ENCODE peak calls at places on chromosome 20, in nine cellular contexts. E is activated CD8-positive, alpha-beta memory T cell treated with anti-CD3 and anti-CD28 coated beads for 48 hours; N is activated effector memory CD4-positive, alpha-beta T cell treated with Interleukin-2 at 50 U/mL for 16 hours; O is A172; S is activated naive CD4-positive, alpha-beta T cell treated with Interleukin-2 at 50 U/mL for 16 hours; X is tibial nerve; V is pancreas; A is H54; D is T-helper 2 cell. Y is an unnamed sample.

GRCh38 chr20:45092898-45093297 is 8.0 kb downstream of the KCNS1 start:
- DNase-seq in D (no peak), A (no peak), E (no peak), V (no peak), O (no peak), X (no peak), N (no peak), S (no peak), Y (no peak)

GRCh38 chr20:52331655-52332054 is 140.1 kb upstream of the ZFP64 start:
- DNase-seq in X (no peak), S (no peak), O (no peak), E (no peak), V (no peak), D (no peak), A (no peak), N (no peak), Y (no peak)

GRCh38 chr20:6008254-6008653 is 45.6 kb downstream of the LRRN4 start:
- DNase-seq in D (no peak), E (no peak), A (peak), X (peak), O (peak), S (no peak), N (no peak), V (peak), Y (no peak)

GRCh38 chr20:1987826-1988225 is 6.0 kb downstream of the PDYN start:
- DNase-seq in O (peak), S (no peak), X (no peak), D (no peak), E (no peak), N (no peak), V (no peak), A (peak), Y (no peak)

GRCh38 chr20:3158968-3159431 is 665 bp downstream of the FASTKD5 start:
- DNase-seq in A (no peak), O (peak), V (no peak), N (no peak), X (no peak), E (no peak), D (no peak), S (peak), Y (no peak)

GRCh38 chr20:56893206-56893605 is 264.1 kb downstream of the TFAP2C start:
- DNase-seq in E (no peak), X (no peak), N (no peak), O (no peak), S (no peak), A (no peak), D (no peak), V (no peak), Y (no peak)

GRCh38 chr20:45791668-45792512 is at the start of the genes DNTTIP1 and WFDC3:
- DNase-seq in O (peak), N (peak), V (peak), S (peak), A (peak), X (peak), E (peak), D (peak), Y (peak)

GRCh38 chr20:51127713-51128112 is 104.8 kb upstream of the KCNG1 start:
- DNase-seq in A (no peak), D (no peak), O (no peak), S (no peak), E (no peak), X (no peak), V (no peak), N (no peak), Y (no peak)

GRCh38 chr20:6142348-6142993 is 19.6 kb upstream of the FERMT1 start:
- DNase-seq in A (peak), S (peak), D (no peak), E (no peak), N (no peak), V (peak), O (peak), X (peak), Y (peak)

GRCh38 chr20:7010584-7010983 is 243.1 kb downstream of the BMP2 start:
- DNase-seq in A (no peak), D (no peak), X (no peak), E (no peak), V (no peak), N (no peak), S (no peak), O (no peak), Y (no peak)

GRCh38 chr20:42046686-42047085 is 428.5 kb upstream of the CHD6 start:
- DNase-seq in S (no peak), E (no peak), D (no peak), X (no peak), N (no peak), O (no peak), V (no peak), A (no peak), Y (no peak)